ENCODE peak calls at places on chromosomes 1 and 21, in four cellular contexts. E is A549, V is lower leg skin, G is GM12892. K is an unnamed sample.

GRCh38 chr21:26366781-26367180 is 196.2 kb upstream of the APP start:
- DNase-seq in E (no peak), V (no peak), G (no peak), K (peak; percentile 4)

GRCh38 chr1:209364716-209365115 is 218.8 kb upstream of the CAMK1G start:
- DNase-seq in E (no peak), V (no peak), G (no peak), K (no peak)

GRCh38 chr1:68230901-68231626 is 1.3 kb downstream of the WLS start:
- DNase-seq in E (no peak), V (peak; percentile 90), G (no peak), K (peak; percentile 40)

GRCh38 chr21:42646836-42647235 is 6.6 kb upstream of the PDE9A start:
- DNase-seq in E (no peak), V (no peak), G (no peak), K (no peak)

GRCh38 chr1:183039330-183039729 is 16.1 kb downstream of the LAMC1 start:
- DNase-seq in E (no peak), V (no peak), G (no peak), K (no peak)

GRCh38 chr1:186535388-186536133 is 74.6 kb upstream of the PDC start:
- DNase-seq in E (peak; percentile 50), V (no peak), G (no peak), K (peak; percentile 9)

GRCh38 chr1:180778782-180779398 is 133.8 kb upstream of the KIAA1614 start:
- DNase-seq in E (peak; percentile 28), V (no peak), G (no peak), K (no peak)

GRCh38 chr1:67072749-67073148 is 18.8 kb upstream of the SLC35D1 start:
- DNase-seq in E (no peak), V (no peak), G (no peak), K (no peak)

GRCh38 chr1:244012232-244012631 is 38.9 kb upstream of the ZBTB18 start:
- DNase-seq in E (no peak), V (no peak), G (no peak), K (peak; percentile 35)

GRCh38 chr1:64823691-64824476 is 79.0 kb downstream of the RAVER2 start:
- DNase-seq in E (peak; percentile 74), V (no peak), G (no peak), K (peak; percentile 19)

GRCh38 chr1:237411621-237412020 is 369.6 kb downstream of the RYR2 start:
- DNase-seq in E (no peak), V (no peak), G (no peak), K (no peak)

GRCh38 chr1:218462591-218462990 is 117.5 kb downstream of the TGFB2 start:
- DNase-seq in E (no peak), V (no peak), G (no peak), K (no peak)

GRCh38 chr1:26112407-26112775 is 767 bp downstream of the PDIK1L start:
- DNase-seq in E (no peak), V (no peak), G (no peak), K (no peak)

GRCh38 chr1:17551755-17552234 is 12.3 kb downstream of the ARHGEF10L start:
- DNase-seq in E (no peak), V (no peak), G (no peak), K (no peak)

GRCh38 chr1:225461533-225462428 is 33.9 kb upstream of the LBR start:
- DNase-seq in E (no peak), V (no peak), G (no peak), K (no peak)

GRCh38 chr1:58823481-58824010 is 39.7 kb upstream of the JUN start:
- DNase-seq in E (peak; percentile 24), V (no peak), G (no peak), K (peak; percentile 25)

GRCh38 chr1:167472729-167473529 is 45.4 kb downstream of the CD247 start:
- DNase-seq in E (no peak), V (no peak), G (no peak), K (no peak)

GRCh38 chr1:203607169-203607873 is 19.3 kb upstream of the ATP2B4 start:
- DNase-seq in E (peak; percentile 70), V (no peak), G (no peak), K (peak; percentile 75)

GRCh38 chr1:29370067-29370466 is 133.7 kb downstream of the PTPRU start:
- DNase-seq in E (no peak), V (peak; percentile 34), G (no peak), K (no peak)

GRCh38 chr1:64539808-64540207 is 69.9 kb downstream of the CACHD1 start:
- DNase-seq in E (no peak), V (peak; percentile 89), G (no peak), K (no peak)

GRCh38 chr1:88802404-88802803 is 89.0 kb downstream of the GTF2B start:
- DNase-seq in E (no peak), V (no peak), G (no peak), K (no peak)

GRCh38 chr1:198741744-198742143 is 102.9 kb downstream of the PTPRC start:
- DNase-seq in E (no peak), V (no peak), G (no peak), K (no peak)

GRCh38 chr1:116806245-116806644 is 52.0 kb downstream of the CD2 start:
- DNase-seq in E (no peak), V (no peak), G (no peak), K (no peak)

GRCh38 chr21:46229133-46229922 is 754 bp upstream of the LSS start:
- DNase-seq in E (no peak), V (peak; percentile 85), G (peak; percentile 59), K (peak; percentile 33)

GRCh38 chr1:201023517-201023902 is at the start of gene KIF21B:
- DNase-seq in E (peak; percentile 59), V (peak; percentile 94), G (peak; percentile 88), K (peak; percentile 76)
- TF ChIP-seq POLR2A in E (no peak), V (no peak), G (peak; percentile 70), K (peak; percentile 75)

DNA sequence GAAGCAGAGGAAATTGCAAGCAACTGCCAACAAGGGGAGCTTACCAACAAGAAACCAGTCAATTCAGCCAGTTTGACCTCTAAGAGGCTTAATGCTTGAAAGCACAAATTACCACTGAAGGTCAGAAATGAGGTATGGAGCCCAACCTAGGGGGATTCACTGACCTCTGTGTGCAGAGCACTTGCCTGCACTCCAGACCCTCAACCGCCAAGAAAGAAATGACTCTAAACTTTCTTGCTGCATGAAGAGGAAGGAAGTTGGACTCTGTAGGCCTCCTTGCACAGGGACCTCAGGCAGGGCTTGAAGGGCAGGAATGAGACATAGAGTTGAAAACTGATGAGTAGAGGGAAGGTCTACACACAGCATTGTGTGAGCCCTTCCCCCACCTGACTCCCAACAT is 10.0 kb downstream of the ARMH1 start:
- DNase-seq in E (no peak), V (no peak), G (peak; percentile 53), K (no peak)
- TF ChIP-seq POLR2A in E (no peak), V (no peak), G (peak; percentile 21), K (no peak)

GRCh38 chr1:92960395-92961130 is 699 bp downstream of the DIPK1A start:
- DNase-seq in E (peak; percentile 80), V (peak; percentile 90), G (peak; percentile 53), K (peak; percentile 31)

GRCh38 chr1:92965003-92965402 is 3.7 kb upstream of the DIPK1A start:
- DNase-seq in E (no peak), V (no peak), G (no peak), K (no peak)

GRCh38 chr1:92958203-92958970 is 2.9 kb downstream of the DIPK1A start:
- DNase-seq in E (no peak), V (no peak), G (no peak), K (no peak)

GRCh38 chr1:92961896-92962752 is 862 bp upstream of the DIPK1A start:
- DNase-seq in E (peak; percentile 63), V (peak; percentile 92), G (peak; percentile 42), K (peak; percentile 32)

GRCh38 chr1:92961131-92961895 is at the start of gene DIPK1A:
- DNase-seq in E (peak; percentile 72), V (peak; percentile 94), G (peak; percentile 68), K (peak; percentile 56)
- TF ChIP-seq POLR2A in E (peak; percentile 63), V (peak; percentile 27), G (peak; percentile 77), K (peak; percentile 64)

GRCh38 chr21:32412162-32412997 is at the start of gene EVA1C:
- DNase-seq in E (peak; percentile 58), V (peak; percentile 95), G (no peak), K (peak; percentile 84)
- TF ChIP-seq POLR2A in E (peak; percentile 37), V (peak; percentile 23), G (no peak), K (peak; percentile 15)

DNA sequence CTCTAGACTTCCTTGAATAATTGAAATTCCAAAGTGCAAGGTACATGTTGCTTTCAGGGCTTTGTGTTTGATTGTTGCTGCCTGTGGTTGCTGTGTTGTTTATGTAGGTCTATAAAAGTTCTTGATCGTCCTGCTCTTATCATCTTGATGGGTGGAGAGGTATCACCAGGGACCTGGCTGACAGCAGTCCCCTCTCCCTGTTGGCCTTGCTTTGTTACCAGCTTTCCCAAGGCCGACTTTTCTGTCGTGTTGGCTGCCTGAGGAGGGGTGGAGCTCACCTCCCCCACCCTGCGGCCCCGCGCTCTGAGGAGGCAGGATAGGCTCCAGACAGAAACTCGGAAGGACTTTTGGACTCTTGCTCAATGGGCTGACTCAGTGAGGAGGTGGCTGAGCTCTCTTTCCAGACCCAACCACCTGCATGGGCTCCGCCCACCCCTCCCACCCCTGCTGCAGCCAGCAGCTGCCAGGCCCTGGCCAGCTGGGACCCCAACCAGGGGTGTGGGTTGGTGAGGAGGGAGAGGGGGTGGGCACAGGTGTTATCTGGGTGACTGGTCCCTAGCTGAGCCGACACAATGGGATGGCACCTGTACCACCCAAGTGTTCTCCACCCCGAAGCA is 2.0 kb downstream of the INAVA start:
- DNase-seq in E (peak; percentile 98), V (no peak), G (no peak), K (peak; percentile 54)
- TF ChIP-seq POLR2A in E (peak; percentile 41), V (no peak), G (no peak), K (no peak)

GRCh38 chr1:9293241-9293511 is 482 bp downstream of the SPSB1 start:
- DNase-seq in E (no peak), V (no peak), G (no peak), K (no peak)

GRCh38 chr1:9291914-9292360 is 757 bp upstream of the SPSB1 start:
- DNase-seq in E (peak; percentile 42), V (peak; percentile 93), G (no peak), K (no peak)

GRCh38 chr1:9293512-9294439 is 1.1 kb downstream of the SPSB1 start:
- DNase-seq in E (peak; percentile 56), V (no peak), G (no peak), K (no peak)

GRCh38 chr1:9294440-9294773 is 1.7 kb downstream of the SPSB1 start:
- DNase-seq in E (peak; percentile 61), V (no peak), G (no peak), K (no peak)

DNA sequence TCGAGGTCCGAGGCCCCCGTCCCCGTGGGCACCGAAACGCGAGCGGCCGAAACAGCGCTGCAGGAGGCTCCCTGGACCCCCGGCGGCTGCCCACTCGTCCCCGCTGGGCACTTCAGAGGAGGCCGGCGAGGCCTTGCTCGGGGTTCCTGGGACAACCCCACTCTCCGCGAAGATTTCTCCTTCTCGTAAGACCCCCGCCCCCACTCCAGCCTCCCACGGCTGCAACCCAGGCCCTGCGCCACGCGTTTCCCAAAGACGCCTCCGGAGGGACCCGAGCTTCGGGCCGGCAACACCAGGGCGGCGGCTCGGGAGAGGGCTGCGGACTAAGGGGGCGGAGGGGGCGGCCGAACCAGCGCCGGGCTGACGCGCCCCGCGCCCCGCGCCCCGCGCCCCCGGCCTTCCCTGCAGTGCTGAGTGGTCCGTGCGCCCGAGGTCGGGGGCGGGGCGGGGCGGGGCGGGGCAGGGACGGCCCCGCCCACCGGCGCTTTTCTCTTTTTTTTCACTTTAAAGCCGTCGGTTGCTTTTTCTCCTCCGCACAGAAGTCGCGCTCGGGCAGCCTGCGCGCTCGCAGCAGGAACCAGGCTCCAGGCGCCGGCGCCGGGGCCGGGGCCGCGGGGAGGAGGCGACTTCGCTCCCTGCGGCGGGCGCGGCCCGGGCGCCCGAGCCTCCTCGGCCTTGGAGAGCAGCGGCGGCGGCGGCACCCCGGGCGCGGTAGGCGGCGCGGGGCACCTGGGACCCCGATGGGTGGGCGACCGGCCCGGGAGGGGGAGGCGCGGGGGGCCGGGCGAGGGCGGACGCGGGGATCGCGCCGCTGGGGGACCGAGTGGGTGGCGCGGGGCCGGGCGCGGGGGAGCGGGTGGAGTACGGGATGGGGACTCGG is at the start of gene SPSB1:
- DNase-seq in E (peak; percentile 64), V (peak; percentile 93), G (no peak), K (no peak)
- TF ChIP-seq POLR2A in E (peak; percentile 67), V (peak; percentile 59), G (peak; percentile 66), K (peak; percentile 59)

GRCh38 chr1:233972951-233973635 is 68.6 kb downstream of the SLC35F3 start:
- DNase-seq in E (peak; percentile 16), V (peak; percentile 43), G (no peak), K (no peak)
- TF ChIP-seq POLR2A in E (no peak), V (no peak), G (no peak), K (no peak)